ENCODE peak calls at places on chromosomes 3 and 15, in eight cellular contexts. C is Ammon's horn; S is activated T-helper 1 cell treated with anti-CD3 and anti-CD28 coated beads, Interleukin-2, amount 50 U/mL, for 16 hours; I is GM03348; Z is HuH-7.5; N is central memory CD4-positive, alpha-beta T cell; L is HCT116; E is ovary. B is an unnamed sample.

GRCh38 chr3:36969540-36970432 is 23.1 kb downstream of the EPM2AIP1 start:
- DNase-seq in C (peak; percentile 70), S (no peak), I (peak; percentile 40), Z (no peak), N (peak; percentile 41), L (no peak), E (no peak), B (peak; percentile 83)

GRCh38 chr15:73538123-73538522 is 95.1 kb downstream of the NPTN start:
- DNase-seq in C (no peak), S (no peak), I (no peak), Z (no peak), N (no peak), L (no peak), E (no peak), B (no peak)

GRCh38 chr15:40458495-40459371 is 12.1 kb upstream of the CHST14 start:
- DNase-seq in C (no peak), S (no peak), I (no peak), Z (no peak), N (no peak), L (no peak), E (no peak), B (no peak)

GRCh38 chr3:173000553-173000952 is 140.5 kb downstream of the SPATA16 start:
- DNase-seq in C (no peak), S (no peak), I (no peak), Z (no peak), N (no peak), L (no peak), E (no peak), B (no peak)

GRCh38 chr3:167350245-167350862 is 29.7 kb downstream of the ZBBX start:
- DNase-seq in C (peak; percentile 26), S (no peak), I (no peak), Z (peak; percentile 2), N (no peak), L (peak; percentile 26), E (no peak), B (peak; percentile 27)

GRCh38 chr3:181330821-181331563 is 341.5 kb upstream of the DNAJC19 start:
- DNase-seq in C (peak; percentile 32), S (no peak), I (no peak), Z (no peak), N (no peak), L (no peak), E (no peak), B (no peak)

GRCh38 chr15:62150445-62150844 is 14.6 kb downstream of the C2CD4B start:
- DNase-seq in C (no peak), S (no peak), I (no peak), Z (no peak), N (no peak), L (no peak), E (no peak), B (peak; percentile 37)

GRCh38 chr3:124075758-124076157 is 83.8 kb upstream of the ROPN1 start:
- DNase-seq in C (peak; percentile 17), S (no peak), I (no peak), Z (no peak), N (no peak), L (no peak), E (peak; percentile 51), B (no peak)

GRCh38 chr3:139836656-139837464 is 98.1 kb upstream of the CLSTN2 start:
- DNase-seq in C (no peak), S (no peak), I (no peak), Z (no peak), N (no peak), L (no peak), E (no peak), B (no peak)

GRCh38 chr3:25554376-25554775 is 110.3 kb downstream of the TOP2B start:
- DNase-seq in C (no peak), S (no peak), I (no peak), Z (no peak), N (no peak), L (no peak), E (no peak), B (no peak)

GRCh38 chr3:187616307-187616939 is 53.8 kb downstream of the SST start:
- DNase-seq in C (peak; percentile 56), S (no peak), I (peak; percentile 58), Z (peak; percentile 27), N (peak; percentile 19), L (peak; percentile 46), E (peak; percentile 57), B (peak; percentile 74)

GRCh38 chr3:155604126-155604525 is 140.7 kb downstream of the PLCH1 start:
- DNase-seq in C (no peak), S (no peak), I (no peak), Z (no peak), N (no peak), L (no peak), E (no peak), B (no peak)

GRCh38 chr15:31197497-31198414 is 96.2 kb upstream of the TRPM1 start:
- DNase-seq in C (peak; percentile 40), S (no peak), I (no peak), Z (peak; percentile 36), N (peak; percentile 30), L (no peak), E (no peak), B (peak; percentile 50)

GRCh38 chr15:100306098-100306497 is 35.7 kb downstream of the ADAMTS17 start:
- DNase-seq in C (no peak), S (no peak), I (no peak), Z (no peak), N (no peak), L (no peak), E (no peak), B (no peak)

GRCh38 chr3:10744098-10744465 is 71.9 kb upstream of the SLC6A11 start:
- DNase-seq in C (no peak), S (no peak), I (no peak), Z (peak; percentile 62), N (no peak), L (peak; percentile 23), E (no peak), B (peak; percentile 15)

GRCh38 chr15:90316139-90316538 is 35.9 kb upstream of the ZNF774 start:
- DNase-seq in C (no peak), S (no peak), I (no peak), Z (no peak), N (no peak), L (no peak), E (no peak), B (no peak)

B was measured in A673.